ENCODE peak calls at places on chromosomes 2 and 18, in four cellular contexts. K, F, C and X are unnamed samples. For H3K9me3, the result is how much of the 10 kb centered on the place peaks cover.

GRCh38 chr2:58122540-58122939 is 75.9 kb downstream of the VRK2 start:
- DNase-seq in K (no peak), F (no peak), C (no peak), X (no peak)

GRCh38 chr2:65357095-65357958 is 75.1 kb downstream of the SPRED2 start:
- DNase-seq in K (no peak), F (no peak), C (no peak), X (no peak)

GRCh38 chr2:237669628-237670351 is 42.4 kb downstream of the LRRFIP1 start:
- DNase-seq in K (no peak), F (peak), C (no peak), X (no peak)

GRCh38 chr2:98487806-98488189 is 43.1 kb downstream of the INPP4A start:
- DNase-seq in K (no peak), F (no peak), C (peak), X (peak)

GRCh38 chr18:45749918-45750689 is 26.1 kb downstream of the SLC14A1 start:
- DNase-seq in K (no peak), F (no peak), C (no peak), X (no peak)

GRCh38 chr2:158923641-158924040 is 44.8 kb upstream of the TANC1 start:
- DNase-seq in K (no peak), F (no peak), C (no peak), X (no peak)

GRCh38 chr2:127096718-127097470 is 10.1 kb downstream of the BIN1 start:
- DNase-seq in K (no peak), F (no peak), C (no peak), X (no peak)

GRCh38 chr2:137220438-137220998 is 455.2 kb downstream of the THSD7B start:
- DNase-seq in K (no peak), F (no peak), C (no peak), X (no peak)

GRCh38 chr2:10614940-10615339 is 74.8 kb downstream of the NOL10 start:
- DNase-seq in K (no peak), F (peak), C (no peak), X (no peak)

GRCh38 chr18:21672868-21673267 is 31.7 kb downstream of the ABHD3 start:
- DNase-seq in K (peak), F (peak), C (no peak), X (no peak)

GRCh38 chr2:191901031-191901430 is 54.1 kb upstream of the CAVIN2 start:
- DNase-seq in K (no peak), F (no peak), C (no peak), X (peak)

GRCh38 chr2:19854596-19855235 is 47.1 kb downstream of the TTC32 start:
- DNase-seq in K (no peak), F (no peak), C (no peak), X (no peak)

GRCh38 chr2:45860136-45861106 is 208.9 kb downstream of the PRKCE start:
- DNase-seq in K (no peak), F (peak), C (no peak), X (no peak)

GRCh38 chr2:65220432-65221131 is 7.0 kb upstream of the ACTR2 start:
- DNase-seq in K (no peak), F (no peak), C (no peak), X (no peak)

GRCh38 chr2:213766062-213766461 is 481.8 kb downstream of the SPAG16 start:
- DNase-seq in K (no peak), F (no peak), C (no peak), X (no peak)

GRCh38 chr2:213764849-213765248 is 480.6 kb downstream of the SPAG16 start:
- DNase-seq in K (no peak), F (no peak), C (no peak), X (no peak)

GRCh38 chr2:213763963-213764362 is 479.7 kb downstream of the SPAG16 start:
- DNase-seq in K (no peak), F (no peak), C (no peak), X (no peak)

GRCh38 chr2:213763358-213763757 is 479.1 kb downstream of the SPAG16 start:
- DNase-seq in K (no peak), F (no peak), C (no peak), X (no peak)

DNA sequence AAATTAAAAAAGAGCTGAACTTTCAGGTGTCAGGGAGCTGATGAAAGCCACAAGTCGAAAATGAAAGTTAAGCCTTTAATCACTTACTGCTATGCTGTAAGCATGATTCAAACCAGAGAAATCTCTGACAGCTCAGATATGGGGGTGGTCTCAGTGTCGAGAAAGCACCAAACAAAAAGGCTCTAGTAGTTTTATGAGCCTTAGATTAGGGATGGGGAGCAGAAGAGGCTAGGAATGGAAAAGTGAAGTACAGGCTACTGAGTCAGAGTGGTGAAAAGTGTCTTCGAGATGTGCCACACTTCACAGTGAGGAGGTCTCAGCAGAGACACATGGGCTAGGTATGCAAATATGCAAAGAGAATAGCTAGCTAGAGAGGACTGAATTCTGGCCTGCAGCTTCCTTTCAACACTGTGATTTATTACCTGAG is 482.2 kb downstream of the SPAG16 start:
- DNase-seq in K (no peak), F (no peak), C (no peak), X (no peak)
- H3K4me3 ChIP-seq in K (no peak), F (no peak), C (no peak), X (no peak)

GRCh38 chr2:173305303-173305702 is 49.4 kb upstream of the CDCA7 start:
- DNase-seq in K (no peak), F (no peak), C (no peak), X (no peak)
- H3K9me3 ChIP-seq in K (under half), F (under half), C (under half), X (under half)

GRCh38 chr2:110780461-110780860 is 48.1 kb downstream of the ACOXL start:
- DNase-seq in K (no peak), F (no peak), C (no peak), X (no peak)

GRCh38 chr2:110785439-110785838 is 53.1 kb downstream of the ACOXL start:
- DNase-seq in K (no peak), F (no peak), C (no peak), X (no peak)

GRCh38 chr2:110788936-110789335 is 56.6 kb downstream of the ACOXL start:
- DNase-seq in K (no peak), F (no peak), C (no peak), X (no peak)

GRCh38 chr2:110784047-110784631 is 51.8 kb downstream of the ACOXL start:
- DNase-seq in K (no peak), F (no peak), C (no peak), X (no peak)

GRCh38 chr2:110783474-110783873 is 51.1 kb downstream of the ACOXL start:
- DNase-seq in K (no peak), F (no peak), C (no peak), X (no peak)
- H3K4me3 ChIP-seq in K (no peak), F (no peak), C (no peak), X (no peak)

DNA sequence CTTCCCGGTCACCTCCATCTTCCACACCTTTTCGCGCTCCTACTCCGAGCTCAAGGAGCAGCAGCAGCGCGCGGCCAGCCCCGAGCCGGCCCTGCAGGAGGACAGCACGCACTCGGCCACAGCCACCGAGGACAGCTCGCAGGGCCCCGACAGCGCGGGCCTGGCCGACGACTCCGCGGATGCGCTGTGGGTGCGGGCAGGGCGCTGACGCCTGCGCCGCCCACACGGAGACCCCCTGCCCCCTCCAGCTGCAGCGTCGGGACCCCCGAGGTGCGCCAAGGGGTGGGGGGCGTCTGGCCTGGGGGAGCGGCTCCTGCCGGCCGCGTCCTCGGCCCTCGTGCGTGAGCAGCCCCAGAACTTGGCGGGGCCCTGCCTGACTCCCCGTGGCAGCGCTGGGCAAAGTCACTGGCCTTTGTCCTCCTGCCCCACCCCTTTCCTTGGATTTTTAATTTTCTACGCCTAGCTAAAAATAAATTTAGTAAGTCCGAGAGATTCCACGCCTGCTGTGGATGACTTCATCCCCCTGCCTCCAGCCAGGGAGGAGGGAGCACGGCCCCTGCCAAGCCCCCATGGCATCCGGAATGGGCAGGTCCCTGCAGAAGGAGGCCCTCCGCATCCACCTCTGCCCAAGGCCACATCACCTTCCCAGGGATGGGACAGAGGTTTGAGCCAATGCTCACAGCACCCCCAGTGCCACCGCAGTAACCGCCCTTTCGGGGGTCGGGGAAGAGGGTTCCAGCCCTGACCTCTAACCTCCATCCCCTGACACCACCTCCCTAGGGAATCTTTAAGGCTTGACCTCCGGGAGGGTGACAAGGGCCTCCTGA is 51.6 kb downstream of the SLC66A2 start:
- DNase-seq in K (no peak), F (no peak), C (no peak), X (no peak)
- H3K9me3 ChIP-seq in K (under half), F (under half), C (under half), X (under half)

GRCh38 chr2:74048843-74049519 is 64.3 kb downstream of the TET3 start:
- DNase-seq in K (no peak), F (no peak), C (no peak), X (no peak)
- H3K4me3 ChIP-seq in K (no peak), F (no peak), C (no peak), X (no peak)

DNA sequence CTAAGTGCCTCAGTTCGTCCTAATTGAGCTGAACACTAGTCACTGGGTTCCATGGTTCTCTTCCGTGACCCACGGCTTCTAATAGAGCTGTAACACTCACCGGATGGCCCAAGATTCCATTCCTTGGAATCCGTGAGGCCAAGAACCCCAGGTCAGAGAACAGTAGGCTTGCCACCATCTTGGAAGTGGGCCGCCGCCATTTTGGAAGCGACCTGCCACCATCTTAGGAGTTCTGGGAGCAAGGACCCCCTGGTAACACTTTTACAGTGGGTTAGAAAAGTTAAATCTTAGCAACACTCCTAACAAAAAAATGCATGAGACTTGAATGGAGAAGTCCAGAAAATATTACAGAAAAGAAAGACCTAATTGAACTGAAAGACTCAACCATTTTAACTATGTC is 84.5 kb downstream of the TMEM18 start:
- DNase-seq in K (no peak), F (no peak), C (no peak), X (no peak)
- H3K9me3 ChIP-seq in K (under half), F (under half), C (under half), X (under half)

GRCh38 chr2:144674071-144674470 is 154.2 kb upstream of the ZEB2 start:
- DNase-seq in K (no peak), F (no peak), C (no peak), X (no peak)

GRCh38 chr2:144671695-144672094 is 151.8 kb upstream of the ZEB2 start:
- DNase-seq in K (no peak), F (no peak), C (no peak), X (no peak)

GRCh38 chr2:144668493-144669110 is 148.7 kb upstream of the ZEB2 start:
- DNase-seq in K (no peak), F (no peak), C (no peak), X (no peak)

GRCh38 chr2:144669196-144669987 is 149.5 kb upstream of the ZEB2 start:
- DNase-seq in K (no peak), F (no peak), C (no peak), X (no peak)

GRCh38 chr2:144670080-144670479 is 150.2 kb upstream of the ZEB2 start:
- DNase-seq in K (no peak), F (no peak), C (no peak), X (no peak)
- H3K4me3 ChIP-seq in K (no peak), F (no peak), C (no peak), X (no peak)

GRCh38 chr2:95393901-95394300 is 8.6 kb upstream of the FAHD2A start:
- DNase-seq in K (no peak), F (no peak), C (no peak), X (no peak)

GRCh38 chr2:95392730-95393455 is 9.6 kb upstream of the FAHD2A start:
- DNase-seq in K (no peak), F (no peak), C (no peak), X (no peak)

GRCh38 chr2:95390881-95391321 is 11.6 kb upstream of the FAHD2A start:
- DNase-seq in K (no peak), F (no peak), C (no peak), X (no peak)

GRCh38 chr2:95391641-95392310 is 10.7 kb upstream of the FAHD2A start:
- DNase-seq in K (no peak), F (peak), C (no peak), X (no peak)

GRCh38 chr2:95392320-95392719 is 10.2 kb upstream of the FAHD2A start:
- DNase-seq in K (no peak), F (no peak), C (no peak), X (no peak)
- H3K9me3 ChIP-seq in K (under half), F (under half), C (under half), X (under half)